ENCODE peak calls at places on chromosomes 6 and 20, in five cellular contexts. P is Panc1, Q is HCT116, S is spleen, M is stomach. B is an unnamed sample.

GRCh38 chr20:39563406-39563805 is 601.3 kb downstream of the DHX35 start:
- DNase-seq in M (no peak), P (no peak), S (no peak), Q (no peak), B (no peak)

GRCh38 chr6:156402227-156402626 is 375.0 kb upstream of the ARID1B start:
- DNase-seq in S (no peak), P (no peak), M (no peak), Q (no peak), B (no peak)

GRCh38 chr20:13028001-13028400 is 19.2 kb downstream of the SPTLC3 start:
- DNase-seq in P (no peak), S (no peak), M (no peak), Q (no peak), B (no peak)

GRCh38 chr20:32332614-32333013 is 25.5 kb upstream of the ASXL1 start:
- DNase-seq in P (no peak), S (no peak), M (peak), Q (no peak), B (no peak)

GRCh38 chr6:148192310-148192709 is 150.3 kb upstream of the SASH1 start:
- DNase-seq in P (no peak), Q (no peak), M (no peak), S (no peak), B (peak)

GRCh38 chr6:118283759-118284158 is 264.3 kb upstream of the PLN start:
- DNase-seq in Q (peak), M (peak), S (no peak), P (no peak), B (no peak)

GRCh38 chr6:9481292-9482029 is 933.4 kb downstream of the TFAP2A start:
- DNase-seq in M (no peak), S (no peak), Q (peak), P (peak), B (no peak)

GRCh38 chr6:135180458-135181332 is at the start of gene MYB:
- DNase-seq in S (peak), M (peak), P (no peak), Q (no peak), B (no peak)

GRCh38 chr20:22723659-22724058 is 139.3 kb upstream of the FOXA2 start:
- DNase-seq in Q (no peak), M (no peak), P (no peak), S (no peak), B (no peak)

GRCh38 chr6:170039156-170040114 is 251.4 kb downstream of the DLL1 start:
- DNase-seq in M (no peak), S (peak), Q (no peak), P (no peak), B (no peak)

GRCh38 chr6:141866731-141867502 is 265.8 kb upstream of the GJE1 start:
- DNase-seq in S (no peak), M (no peak), Q (no peak), P (no peak), B (no peak)

GRCh38 chr6:109768485-109768884 is 77.4 kb downstream of the FIG4 start:
- DNase-seq in Q (no peak), S (no peak), M (no peak), P (no peak), B (no peak)

GRCh38 chr6:2953098-2953497 is 18.3 kb downstream of the SERPINB6 start:
- DNase-seq in Q (no peak), P (no peak), M (peak), S (no peak), B (no peak)

GRCh38 chr20:59402697-59403096 is 102.3 kb downstream of the EDN3 start:
- DNase-seq in S (no peak), Q (no peak), M (no peak), P (no peak), B (no peak)

GRCh38 chr6:53920881-53921280 is 126.1 kb downstream of the LRRC1 start:
- DNase-seq in Q (no peak), P (no peak), M (no peak), S (no peak), B (no peak)

GRCh38 chr6:119594907-119595306 is 245.3 kb upstream of the MAN1A1 start:
- DNase-seq in Q (no peak), M (no peak), S (no peak), P (no peak), B (no peak)

GRCh38 chr20:25007491-25008305 is 15.1 kb upstream of the APMAP start:
- DNase-seq in S (peak), Q (no peak), M (no peak), P (no peak), B (peak)

GRCh38 chr6:4460595-4461475 is 315.4 kb upstream of the CDYL start:
- DNase-seq in M (peak), S (no peak), P (no peak), Q (no peak), B (peak)

GRCh38 chr20:46802696-46803445 is 91.8 kb upstream of the EYA2 start:
- DNase-seq in P (no peak), S (no peak), Q (no peak), M (no peak), B (no peak)

GRCh38 chr6:156563710-156564109 is 213.5 kb upstream of the ARID1B start:
- DNase-seq in M (no peak), S (no peak), Q (no peak), P (no peak), B (no peak)

GRCh38 chr6:2819891-2820814 is 21.5 kb downstream of the SERPINB1 start:
- DNase-seq in P (no peak), M (no peak), S (no peak), Q (no peak), B (no peak)

GRCh38 chr6:17998442-17998841 is 11.0 kb upstream of the KIF13A start:
- DNase-seq in M (no peak), S (no peak), Q (no peak), P (no peak), B (no peak)
- H3K27ac ChIP-seq in M (no peak), S (no peak), Q (no peak), P (no peak), B (no peak)

GRCh38 chr6:16136086-16136485 is 7.2 kb downstream of the MYLIP start:
- DNase-seq in Q (no peak), M (no peak), P (no peak), S (no peak), B (no peak)

GRCh38 chr6:16135078-16135477 is 6.2 kb downstream of the MYLIP start:
- DNase-seq in M (no peak), P (no peak), S (no peak), Q (no peak), B (no peak)

GRCh38 chr6:16134430-16134829 is 5.5 kb downstream of the MYLIP start:
- DNase-seq in M (no peak), Q (no peak), P (no peak), S (no peak), B (no peak)

GRCh38 chr6:16137451-16137801 is 8.5 kb downstream of the MYLIP start:
- DNase-seq in S (no peak), M (no peak), P (no peak), Q (no peak), B (no peak)

DNA sequence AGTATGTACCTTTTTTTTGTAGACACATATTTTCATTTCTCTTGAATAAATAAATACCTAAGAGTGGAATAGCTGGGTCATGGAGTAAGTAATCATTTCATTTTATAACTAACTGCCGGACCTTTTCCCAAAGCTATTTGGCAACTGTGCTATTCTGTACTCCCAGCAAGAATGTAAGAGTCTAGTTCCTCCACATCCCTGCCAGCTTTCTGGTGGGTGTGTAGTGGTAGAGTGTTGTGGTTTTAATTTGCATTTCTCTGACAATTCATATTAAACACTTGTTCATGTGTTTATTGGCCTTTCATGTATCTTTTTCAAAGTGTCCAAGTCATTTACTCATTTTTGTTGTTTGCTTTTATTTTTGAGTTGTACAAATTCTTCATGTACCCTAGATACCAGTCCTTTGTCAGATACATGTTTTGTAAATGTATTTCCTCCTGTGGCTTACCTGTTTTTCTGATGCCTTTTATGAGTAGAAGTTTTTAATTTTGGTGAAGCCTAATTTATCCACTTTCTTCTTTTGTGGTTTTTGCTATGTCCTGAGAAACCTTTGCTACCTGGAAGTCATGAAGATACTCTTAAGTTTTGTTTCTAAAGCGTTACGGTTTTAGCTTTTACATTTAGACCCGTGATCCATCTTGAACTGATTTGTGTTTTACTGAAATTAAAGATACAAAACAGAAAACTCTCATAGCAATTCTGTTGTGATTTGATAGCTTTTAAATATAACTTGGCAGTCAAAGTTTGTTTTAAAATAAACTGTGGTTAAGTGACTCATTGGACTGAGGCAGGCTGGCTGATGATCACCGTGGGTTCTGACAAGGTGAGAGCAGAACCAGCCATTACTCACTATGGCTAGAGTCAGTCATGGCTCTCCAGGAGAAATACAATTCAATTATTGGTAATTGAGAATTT is 7.9 kb downstream of the MYLIP start:
- DNase-seq in Q (peak), M (peak), P (no peak), S (no peak), B (no peak)
- TF ChIP-seq POLR2AphosphoS5 in Q (no peak), M (no peak), P (no peak), S (no peak), B (no peak)

DNA sequence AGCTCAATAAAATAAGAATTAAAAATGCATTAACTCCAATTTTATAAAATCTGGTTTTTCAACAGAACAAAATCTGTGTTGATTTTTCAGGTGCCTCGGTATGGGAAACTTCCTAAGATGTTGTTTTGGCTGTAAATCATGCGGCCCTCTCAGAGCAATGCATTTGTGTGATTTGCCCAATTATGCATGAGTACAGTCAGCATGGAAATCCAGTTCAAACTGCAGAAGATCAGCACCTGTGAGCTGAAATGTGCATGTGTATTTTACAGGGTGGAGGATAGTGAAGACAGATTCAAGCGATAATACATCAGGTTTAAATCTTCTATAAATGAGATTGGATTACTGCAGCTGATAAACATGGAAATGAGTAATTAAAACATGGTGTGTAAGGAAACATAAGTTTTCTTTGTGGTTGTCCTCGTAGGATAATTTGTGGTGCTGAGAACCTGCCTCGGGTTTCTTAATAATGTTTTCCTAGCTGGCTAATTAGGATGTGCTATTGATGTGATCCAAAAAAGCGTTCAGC is 117.2 kb upstream of the CCDC28A start:
- DNase-seq in Q (no peak), M (no peak), P (no peak), S (no peak), B (no peak)
- H3K27ac ChIP-seq in Q (no peak), M (no peak), P (no peak), S (no peak), B (no peak)

GRCh38 chr6:69796081-69796626 is 656 bp downstream of the LMBRD1 start:
- DNase-seq in P (no peak), Q (peak), S (no peak), M (peak), B (peak)
- TF ChIP-seq POLR2AphosphoS5 in P (no peak), Q (peak), S (peak), M (peak), B (peak)

GRCh38 chr6:126337323-126337722 is 2.6 kb upstream of the CENPW start:
- DNase-seq in M (no peak), S (no peak), Q (no peak), P (no peak), B (no peak)
- H3K27ac ChIP-seq in M (peak), S (no peak), Q (no peak), P (no peak), B (peak)

GRCh38 chr6:28280595-28281287 is 631 bp upstream of the PGBD1 start:
- DNase-seq in Q (no peak), P (no peak), M (no peak), S (no peak), B (no peak)

GRCh38 chr6:28277746-28278145 is 3.6 kb upstream of the PGBD1 start:
- DNase-seq in P (no peak), S (no peak), M (no peak), Q (no peak), B (no peak)

GRCh38 chr6:28282923-28283322 is 1.6 kb downstream of the PGBD1 start:
- DNase-seq in P (no peak), Q (no peak), S (no peak), M (no peak), B (no peak)

DNA sequence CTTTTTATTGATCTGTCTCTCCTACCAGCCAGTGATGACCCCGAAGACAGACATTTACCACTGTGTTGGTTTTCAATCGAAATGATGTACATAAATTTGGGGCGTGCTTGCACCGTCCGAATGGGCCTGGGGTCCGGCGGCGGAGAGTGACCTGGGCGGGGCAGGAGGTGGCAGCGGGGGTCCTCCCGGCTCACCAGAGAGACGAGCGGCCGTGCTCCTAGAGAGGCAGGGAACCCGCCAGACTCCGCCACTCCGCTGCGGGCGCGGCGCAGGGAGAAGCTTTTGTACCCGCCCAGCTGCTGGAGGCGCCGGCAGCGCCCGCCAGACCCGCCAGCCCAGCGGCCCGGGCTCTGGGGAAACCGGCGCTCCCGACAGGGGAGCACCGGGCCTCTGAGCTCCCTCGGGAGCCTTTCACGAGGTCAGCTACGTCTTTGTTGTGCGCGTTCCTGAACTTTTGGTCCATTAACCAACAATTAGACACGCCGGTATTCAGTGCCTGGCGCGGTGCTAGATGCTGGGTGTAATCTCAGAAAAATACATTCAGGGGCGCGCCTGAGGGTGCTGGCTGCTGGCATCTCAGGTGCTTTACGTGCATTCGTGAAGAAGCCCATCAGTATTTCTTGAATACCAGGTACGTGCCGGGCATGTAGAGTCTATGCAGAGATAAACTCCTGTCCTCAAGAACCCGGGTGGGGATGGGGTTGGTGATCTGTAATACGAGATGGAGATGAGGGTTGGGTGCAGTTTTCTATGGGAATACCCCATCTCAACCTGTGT is at the start of gene PGBD1:
- DNase-seq in S (peak), Q (peak), P (no peak), M (peak), B (peak)
- TF ChIP-seq POLR2AphosphoS5 in S (peak), Q (peak), P (peak), M (peak), B (no peak)

GRCh38 chr6:43113431-43114260 is 37.5 kb downstream of the PTK7 start:
- DNase-seq in S (peak), P (no peak), M (no peak), Q (no peak), B (no peak)
- H3K27ac ChIP-seq in S (peak), P (peak), M (peak), Q (no peak), B (peak)

GRCh38 chr20:58209652-58210397 is 18.6 kb downstream of the ANKRD60 start:
- DNase-seq in M (peak), P (peak), S (peak), Q (peak), B (peak)

GRCh38 chr20:58205850-58206249 is 22.6 kb downstream of the ANKRD60 start:
- DNase-seq in S (no peak), M (no peak), Q (no peak), P (no peak), B (no peak)

GRCh38 chr20:58212636-58213035 is 15.8 kb downstream of the ANKRD60 start:
- DNase-seq in P (no peak), M (no peak), S (peak), Q (no peak), B (no peak)

GRCh38 chr20:58210398-58210747 is 18.1 kb downstream of the ANKRD60 start:
- DNase-seq in P (no peak), S (no peak), M (no peak), Q (no peak), B (no peak)

DNA sequence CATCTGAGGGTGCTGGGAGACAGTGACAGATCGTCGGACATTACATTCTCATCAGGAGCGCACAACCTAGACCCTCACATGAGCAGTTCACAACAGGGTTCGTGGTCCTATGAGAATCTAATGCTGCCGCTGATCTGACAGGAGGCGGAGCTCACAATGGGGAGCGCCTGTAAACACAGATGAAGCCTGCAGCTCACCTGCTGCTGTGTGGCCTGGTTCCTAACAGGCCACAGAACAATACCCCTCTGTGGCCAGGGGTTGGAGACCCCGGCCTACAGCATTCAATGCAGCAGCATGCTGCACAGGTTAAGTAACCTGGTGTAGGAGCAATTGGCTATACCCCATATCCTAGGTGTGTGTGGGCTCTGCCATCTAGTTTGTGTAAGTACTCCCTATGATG is 19.5 kb downstream of the ANKRD60 start:
- DNase-seq in P (no peak), M (no peak), Q (no peak), S (no peak), B (no peak)
- TF ChIP-seq POLR2AphosphoS5 in P (no peak), M (no peak), Q (no peak), S (no peak), B (no peak)

GRCh38 chr6:136989591-136990578 is 54.9 kb downstream of the IL20RA start:
- DNase-seq in M (no peak), Q (no peak), P (no peak), S (no peak), B (no peak)
- H3K27ac ChIP-seq in M (peak), Q (no peak), P (no peak), S (no peak), B (peak)

DNA sequence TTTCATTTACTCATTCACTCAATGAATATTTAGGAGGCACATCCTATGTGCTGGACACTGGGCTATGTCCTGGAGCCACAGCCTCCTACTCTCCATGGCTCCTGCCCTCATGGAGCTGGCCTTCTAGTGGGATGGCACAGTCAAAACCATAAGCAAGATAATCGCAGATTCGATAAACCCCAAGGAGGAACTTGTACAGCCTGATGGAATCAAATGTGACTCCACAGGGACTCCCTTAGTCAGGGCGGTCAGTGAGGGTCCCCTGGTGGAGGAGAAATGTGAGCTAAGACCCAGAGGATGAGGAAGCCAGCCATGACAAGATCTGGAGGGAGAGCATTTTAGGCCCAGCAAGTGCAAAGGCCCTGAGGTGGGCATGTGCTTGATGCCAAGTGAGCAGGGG is 211.9 kb downstream of the PREX1 start:
- DNase-seq in M (no peak), S (peak), Q (no peak), P (no peak), B (peak)
- TF ChIP-seq POLR2AphosphoS5 in M (no peak), S (no peak), Q (no peak), P (no peak), B (no peak)

B was measured in breast epithelium.